ENCODE peak calls at places on chromosomes 1 and 21, in four cellular contexts. One of them, this sample, is unnamed.

GRCh38 chr1:63615809-63616420 is 22.7 kb downstream of the PGM1 start:
- ATAC-seq in right lobe of liver: peak
- ATAC-seq in HCT116: peak
- ATAC-seq in activated naive CD4-positive, alpha-beta T cell treated with anti-CD3 and anti-CD28 coated beads, Interleukin-2, amount 50 U/mL, for 72 hours: peak
- ATAC-seq in this sample: peak

GRCh38 chr21:20971296-20971921 is 26.8 kb upstream of the NCAM2 start:
- ATAC-seq in activated naive CD4-positive, alpha-beta T cell treated with anti-CD3 and anti-CD28 coated beads, Interleukin-2, amount 50 U/mL, for 72 hours: no peak
- ATAC-seq in right lobe of liver: peak
- ATAC-seq in HCT116: no peak
- ATAC-seq in this sample: no peak

GRCh38 chr1:117014209-117014608 is 12.6 kb downstream of the CD101 start:
- ATAC-seq in HCT116: no peak
- ATAC-seq in right lobe of liver: no peak
- ATAC-seq in activated naive CD4-positive, alpha-beta T cell treated with anti-CD3 and anti-CD28 coated beads, Interleukin-2, amount 50 U/mL, for 72 hours: peak
- ATAC-seq in this sample: no peak

GRCh38 chr1:27005648-27006496 is 6.8 kb downstream of the TENT5B start:
- ATAC-seq in right lobe of liver: no peak
- ATAC-seq in HCT116: no peak
- ATAC-seq in activated naive CD4-positive, alpha-beta T cell treated with anti-CD3 and anti-CD28 coated beads, Interleukin-2, amount 50 U/mL, for 72 hours: no peak
- ATAC-seq in this sample: no peak

GRCh38 chr21:38273745-38274544 is 17.2 kb downstream of the KCNJ15 start:
- ATAC-seq in right lobe of liver: peak
- ATAC-seq in HCT116: no peak
- ATAC-seq in activated naive CD4-positive, alpha-beta T cell treated with anti-CD3 and anti-CD28 coated beads, Interleukin-2, amount 50 U/mL, for 72 hours: no peak
- ATAC-seq in this sample: no peak

GRCh38 chr1:7616076-7616833 is 154.8 kb upstream of the VAMP3 start:
- ATAC-seq in right lobe of liver: peak
- ATAC-seq in HCT116: peak
- ATAC-seq in activated naive CD4-positive, alpha-beta T cell treated with anti-CD3 and anti-CD28 coated beads, Interleukin-2, amount 50 U/mL, for 72 hours: no peak
- ATAC-seq in this sample: no peak

GRCh38 chr1:213327318-213327667 is 276.3 kb downstream of the RPS6KC1 start:
- ATAC-seq in HCT116: peak
- ATAC-seq in right lobe of liver: peak
- ATAC-seq in activated naive CD4-positive, alpha-beta T cell treated with anti-CD3 and anti-CD28 coated beads, Interleukin-2, amount 50 U/mL, for 72 hours: no peak
- ATAC-seq in this sample: no peak

GRCh38 chr1:6779089-6779805 is 6.0 kb upstream of the CAMTA1 start:
- ATAC-seq in right lobe of liver: no peak
- ATAC-seq in activated naive CD4-positive, alpha-beta T cell treated with anti-CD3 and anti-CD28 coated beads, Interleukin-2, amount 50 U/mL, for 72 hours: no peak
- ATAC-seq in HCT116: no peak
- ATAC-seq in this sample: no peak

GRCh38 chr1:156551866-156552265 is 20.5 kb downstream of the IQGAP3 start:
- ATAC-seq in HCT116: peak
- ATAC-seq in right lobe of liver: peak
- ATAC-seq in activated naive CD4-positive, alpha-beta T cell treated with anti-CD3 and anti-CD28 coated beads, Interleukin-2, amount 50 U/mL, for 72 hours: peak
- ATAC-seq in this sample: no peak

GRCh38 chr1:222950892-222951291 is 136.1 kb downstream of the DISP1 start:
- ATAC-seq in activated naive CD4-positive, alpha-beta T cell treated with anti-CD3 and anti-CD28 coated beads, Interleukin-2, amount 50 U/mL, for 72 hours: no peak
- ATAC-seq in HCT116: no peak
- ATAC-seq in right lobe of liver: no peak
- ATAC-seq in this sample: no peak

GRCh38 chr1:203144661-203145060 is 17.1 kb downstream of the ADORA1 start:
- ATAC-seq in right lobe of liver: no peak
- ATAC-seq in HCT116: peak
- ATAC-seq in activated naive CD4-positive, alpha-beta T cell treated with anti-CD3 and anti-CD28 coated beads, Interleukin-2, amount 50 U/mL, for 72 hours: no peak
- ATAC-seq in this sample: no peak

GRCh38 chr1:184827600-184828368 is 73.1 kb upstream of the EDEM3 start:
- ATAC-seq in activated naive CD4-positive, alpha-beta T cell treated with anti-CD3 and anti-CD28 coated beads, Interleukin-2, amount 50 U/mL, for 72 hours: no peak
- ATAC-seq in right lobe of liver: no peak
- ATAC-seq in HCT116: peak
- ATAC-seq in this sample: no peak

GRCh38 chr1:155983191-155984023 is 5.1 kb upstream of the ARHGEF2 start:
- ATAC-seq in right lobe of liver: peak
- ATAC-seq in activated naive CD4-positive, alpha-beta T cell treated with anti-CD3 and anti-CD28 coated beads, Interleukin-2, amount 50 U/mL, for 72 hours: peak
- ATAC-seq in HCT116: peak
- ATAC-seq in this sample: peak

GRCh38 chr1:100359139-100359538 is 6.8 kb downstream of the CDC14A start:
- ATAC-seq in activated naive CD4-positive, alpha-beta T cell treated with anti-CD3 and anti-CD28 coated beads, Interleukin-2, amount 50 U/mL, for 72 hours: no peak
- ATAC-seq in HCT116: no peak
- ATAC-seq in right lobe of liver: peak
- ATAC-seq in this sample: no peak

GRCh38 chr1:236845830-236846229 is 50.7 kb downstream of the MTR start:
- ATAC-seq in activated naive CD4-positive, alpha-beta T cell treated with anti-CD3 and anti-CD28 coated beads, Interleukin-2, amount 50 U/mL, for 72 hours: no peak
- ATAC-seq in right lobe of liver: peak
- ATAC-seq in HCT116: no peak
- ATAC-seq in this sample: no peak

GRCh38 chr1:31335007-31335406 is 37.9 kb downstream of the FABP3 start:
- ATAC-seq in activated naive CD4-positive, alpha-beta T cell treated with anti-CD3 and anti-CD28 coated beads, Interleukin-2, amount 50 U/mL, for 72 hours: no peak
- ATAC-seq in HCT116: peak
- ATAC-seq in right lobe of liver: peak
- ATAC-seq in this sample: no peak

GRCh38 chr1:72023063-72023647 is 259.2 kb downstream of the NEGR1 start:
- ATAC-seq in HCT116: no peak
- ATAC-seq in activated naive CD4-positive, alpha-beta T cell treated with anti-CD3 and anti-CD28 coated beads, Interleukin-2, amount 50 U/mL, for 72 hours: no peak
- ATAC-seq in right lobe of liver: no peak
- ATAC-seq in this sample: no peak

GRCh38 chr1:202221911-202222909 is 28.6 kb downstream of the LGR6 start:
- ATAC-seq in activated naive CD4-positive, alpha-beta T cell treated with anti-CD3 and anti-CD28 coated beads, Interleukin-2, amount 50 U/mL, for 72 hours: peak
- ATAC-seq in right lobe of liver: no peak
- ATAC-seq in HCT116: peak
- ATAC-seq in this sample: no peak

GRCh38 chr21:38766987-38767722 is 38.6 kb upstream of the ETS2 start:
- ATAC-seq in HCT116: no peak
- ATAC-seq in activated naive CD4-positive, alpha-beta T cell treated with anti-CD3 and anti-CD28 coated beads, Interleukin-2, amount 50 U/mL, for 72 hours: peak
- ATAC-seq in right lobe of liver: peak
- ATAC-seq in this sample: peak

GRCh38 chr1:16072616-16073484 is 601 bp downstream of the FAM131C start:
- ATAC-seq in right lobe of liver: no peak
- ATAC-seq in activated naive CD4-positive, alpha-beta T cell treated with anti-CD3 and anti-CD28 coated beads, Interleukin-2, amount 50 U/mL, for 72 hours: no peak
- ATAC-seq in HCT116: peak
- ATAC-seq in this sample: peak

GRCh38 chr21:44421901-44422840 is 33.1 kb upstream of the LRRC3 start:
- ATAC-seq in right lobe of liver: no peak
- ATAC-seq in activated naive CD4-positive, alpha-beta T cell treated with anti-CD3 and anti-CD28 coated beads, Interleukin-2, amount 50 U/mL, for 72 hours: no peak
- ATAC-seq in HCT116: no peak
- ATAC-seq in this sample: no peak

GRCh38 chr1:6247651-6248050 is 3.7 kb downstream of the HES3 start:
- ATAC-seq in right lobe of liver: no peak
- ATAC-seq in HCT116: no peak
- ATAC-seq in activated naive CD4-positive, alpha-beta T cell treated with anti-CD3 and anti-CD28 coated beads, Interleukin-2, amount 50 U/mL, for 72 hours: no peak
- ATAC-seq in this sample: no peak

GRCh38 chr1:227155688-227156087 is 162.6 kb downstream of the CDC42BPA start:
- ATAC-seq in HCT116: no peak
- ATAC-seq in right lobe of liver: no peak
- ATAC-seq in activated naive CD4-positive, alpha-beta T cell treated with anti-CD3 and anti-CD28 coated beads, Interleukin-2, amount 50 U/mL, for 72 hours: no peak
- ATAC-seq in this sample: no peak

GRCh38 chr1:178121883-178122282 is 28.0 kb downstream of the RASAL2 start:
- ATAC-seq in right lobe of liver: no peak
- ATAC-seq in HCT116: no peak
- ATAC-seq in activated naive CD4-positive, alpha-beta T cell treated with anti-CD3 and anti-CD28 coated beads, Interleukin-2, amount 50 U/mL, for 72 hours: no peak
- ATAC-seq in this sample: no peak

GRCh38 chr1:7424352-7424890 is 346.7 kb upstream of the VAMP3 start:
- ATAC-seq in activated naive CD4-positive, alpha-beta T cell treated with anti-CD3 and anti-CD28 coated beads, Interleukin-2, amount 50 U/mL, for 72 hours: no peak
- ATAC-seq in right lobe of liver: no peak
- ATAC-seq in HCT116: no peak
- ATAC-seq in this sample: no peak

GRCh38 chr1:169648709-169649108 is 18.8 kb upstream of the SELP start:
- ATAC-seq in activated naive CD4-positive, alpha-beta T cell treated with anti-CD3 and anti-CD28 coated beads, Interleukin-2, amount 50 U/mL, for 72 hours: peak
- ATAC-seq in right lobe of liver: no peak
- ATAC-seq in HCT116: no peak
- ATAC-seq in this sample: peak

GRCh38 chr21:33339938-33340337 is 15.2 kb downstream of the IFNAR1 start:
- ATAC-seq in right lobe of liver: no peak
- ATAC-seq in HCT116: no peak
- ATAC-seq in activated naive CD4-positive, alpha-beta T cell treated with anti-CD3 and anti-CD28 coated beads, Interleukin-2, amount 50 U/mL, for 72 hours: no peak
- ATAC-seq in this sample: no peak

GRCh38 chr21:24032709-24033232 is 1574.5 kb downstream of the MRPL39 start:
- ATAC-seq in right lobe of liver: no peak
- ATAC-seq in HCT116: no peak
- ATAC-seq in activated naive CD4-positive, alpha-beta T cell treated with anti-CD3 and anti-CD28 coated beads, Interleukin-2, amount 50 U/mL, for 72 hours: no peak
- ATAC-seq in this sample: no peak

GRCh38 chr1:39525366-39526165 is 34.1 kb downstream of the BMP8A start:
- ATAC-seq in HCT116: no peak
- ATAC-seq in activated naive CD4-positive, alpha-beta T cell treated with anti-CD3 and anti-CD28 coated beads, Interleukin-2, amount 50 U/mL, for 72 hours: peak
- ATAC-seq in right lobe of liver: no peak
- ATAC-seq in this sample: peak

GRCh38 chr1:246364415-246364941 is 142.6 kb downstream of the SMYD3 start:
- ATAC-seq in right lobe of liver: no peak
- ATAC-seq in activated naive CD4-positive, alpha-beta T cell treated with anti-CD3 and anti-CD28 coated beads, Interleukin-2, amount 50 U/mL, for 72 hours: peak
- ATAC-seq in HCT116: no peak
- ATAC-seq in this sample: no peak

GRCh38 chr1:3384407-3384806 is 70.1 kb upstream of the ARHGEF16 start:
- ATAC-seq in right lobe of liver: no peak
- ATAC-seq in HCT116: no peak
- ATAC-seq in activated naive CD4-positive, alpha-beta T cell treated with anti-CD3 and anti-CD28 coated beads, Interleukin-2, amount 50 U/mL, for 72 hours: no peak
- ATAC-seq in this sample: no peak

GRCh38 chr1:204435886-204436271 is 24.3 kb upstream of the PPP1R15B start:
- ATAC-seq in HCT116: no peak
- ATAC-seq in right lobe of liver: no peak
- ATAC-seq in activated naive CD4-positive, alpha-beta T cell treated with anti-CD3 and anti-CD28 coated beads, Interleukin-2, amount 50 U/mL, for 72 hours: peak
- ATAC-seq in this sample: no peak

GRCh38 chr1:216535059-216535458 is 111.8 kb upstream of the USH2A start:
- ATAC-seq in activated naive CD4-positive, alpha-beta T cell treated with anti-CD3 and anti-CD28 coated beads, Interleukin-2, amount 50 U/mL, for 72 hours: no peak
- ATAC-seq in right lobe of liver: no peak
- ATAC-seq in HCT116: no peak
- ATAC-seq in this sample: no peak

GRCh38 chr1:21439721-21440629 is at the start of gene NBPF3:
- ATAC-seq in activated naive CD4-positive, alpha-beta T cell treated with anti-CD3 and anti-CD28 coated beads, Interleukin-2, amount 50 U/mL, for 72 hours: peak
- ATAC-seq in right lobe of liver: peak
- ATAC-seq in HCT116: peak
- ATAC-seq in this sample: peak

GRCh38 chr1:204361341-204361771 is 1.6 kb upstream of the PLEKHA6 start:
- ATAC-seq in HCT116: no peak
- ATAC-seq in right lobe of liver: no peak
- ATAC-seq in activated naive CD4-positive, alpha-beta T cell treated with anti-CD3 and anti-CD28 coated beads, Interleukin-2, amount 50 U/mL, for 72 hours: no peak
- ATAC-seq in this sample: no peak

This sample was measured in stimulated activated memory B cell treated with anti-CD40 and anti-IgM and Interleukin-4, amounts not matched to agents 10 μg/mL and 1 μg/mL and 100 μg/mL, for 72 hours.